ENCODE peak calls at places on chromosomes 12 and 14, in five cellular contexts. N, H, Z, S and G are unnamed samples.

GRCh38 chr14:31934767-31935266 is 142.3 kb upstream of the ARHGAP5 start:
- DNase-seq in S (no peak), H (no peak), Z (peak), N (peak), G (no peak)

GRCh38 chr14:91114079-91115065 is 499 bp downstream of the DGLUCY start:
- DNase-seq in S (peak), N (no peak), H (peak), Z (peak), G (no peak)

GRCh38 chr12:43848786-43849185 is 12.9 kb downstream of the TMEM117 start:
- DNase-seq in S (no peak), N (no peak), Z (no peak), H (no peak), G (no peak)

GRCh38 chr12:64992641-64993040 is 128.5 kb downstream of the WIF1 start:
- DNase-seq in H (no peak), Z (no peak), S (no peak), N (no peak), G (no peak)

GRCh38 chr14:32512813-32513212 is 183.7 kb downstream of the AKAP6 start:
- DNase-seq in H (no peak), Z (no peak), S (no peak), N (no peak), G (no peak)

GRCh38 chr12:96045566-96045965 is 10.2 kb upstream of the LTA4H start:
- DNase-seq in Z (no peak), S (no peak), H (no peak), N (no peak), G (no peak)

GRCh38 chr14:41549821-41550597 is 56.7 kb upstream of the LRFN5 start:
- DNase-seq in S (no peak), N (no peak), H (no peak), Z (no peak), G (no peak)

GRCh38 chr14:60274448-60274847 is 25.4 kb downstream of the PPM1A start:
- DNase-seq in H (no peak), Z (no peak), S (no peak), N (no peak), G (no peak)

GRCh38 chr12:109259545-109259895 is 49.6 kb downstream of the FOXN4 start:
- DNase-seq in N (no peak), S (no peak), Z (no peak), H (no peak), G (no peak)

GRCh38 chr12:124165695-124166094 is 129.2 kb upstream of the RFLNA start:
- DNase-seq in Z (no peak), H (no peak), S (no peak), N (no peak), G (no peak)

GRCh38 chr12:11653215-11653753 is 3.8 kb downstream of the ETV6 start:
- DNase-seq in Z (no peak), N (no peak), S (no peak), H (peak), G (no peak)

GRCh38 chr12:2301531-2302461 is 249.0 kb downstream of the CACNA1C start:
- DNase-seq in N (no peak), Z (no peak), S (no peak), H (no peak), G (peak)

GRCh38 chr12:5716221-5716620 is 228.8 kb downstream of the ANO2 start:
- DNase-seq in H (no peak), N (peak), S (no peak), Z (no peak), G (no peak)

GRCh38 chr14:67551123-67551522 is 18.0 kb downstream of the PLEKHH1 start:
- DNase-seq in S (no peak), H (no peak), N (no peak), Z (no peak), G (no peak)

GRCh38 chr14:21070083-21070609 is at the start of gene ARHGEF40:
- DNase-seq in Z (peak), H (no peak), S (peak), N (no peak), G (no peak)

GRCh38 chr14:96125536-96125935 is 79.1 kb upstream of the BDKRB2 start:
- DNase-seq in Z (no peak), H (no peak), N (no peak), S (no peak), G (no peak)

GRCh38 chr12:110046451-110047187 is 1.7 kb downstream of the C12orf76 start:
- DNase-seq in Z (no peak), N (no peak), H (no peak), S (no peak), G (no peak)

DNA sequence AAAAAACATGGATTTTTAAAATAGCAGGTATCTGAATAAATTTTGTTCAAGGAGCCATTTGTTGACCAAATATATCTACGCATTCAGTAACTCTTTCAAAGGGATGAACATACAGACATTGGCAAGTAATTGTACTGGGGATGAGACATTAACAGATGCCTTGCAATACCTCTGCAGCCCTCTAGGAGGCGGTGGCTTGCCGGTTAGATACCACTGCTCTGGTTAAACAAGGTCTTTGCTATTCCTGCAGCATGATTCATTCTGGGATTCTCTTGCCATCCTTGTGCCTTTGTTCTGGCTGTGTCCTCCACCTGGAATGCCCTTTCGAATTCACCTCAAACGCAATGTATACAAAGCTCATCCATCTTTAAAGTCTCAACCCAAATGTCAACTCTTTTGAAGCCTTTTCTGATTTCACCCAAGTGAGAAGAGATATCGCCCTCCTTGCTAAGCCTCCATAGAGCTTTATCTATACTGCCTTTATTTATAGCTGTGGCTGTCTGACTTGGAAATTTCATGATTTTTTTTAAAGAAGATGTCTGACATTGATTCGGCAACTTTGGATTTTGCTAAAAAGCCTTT is 131.0 kb upstream of the SRRM4 start:
- DNase-seq in Z (peak), H (no peak), S (no peak), N (no peak), G (no peak)
- TF ChIP-seq CTCF in Z (peak), H (no peak), S (peak), N (peak), G (peak)

DNA sequence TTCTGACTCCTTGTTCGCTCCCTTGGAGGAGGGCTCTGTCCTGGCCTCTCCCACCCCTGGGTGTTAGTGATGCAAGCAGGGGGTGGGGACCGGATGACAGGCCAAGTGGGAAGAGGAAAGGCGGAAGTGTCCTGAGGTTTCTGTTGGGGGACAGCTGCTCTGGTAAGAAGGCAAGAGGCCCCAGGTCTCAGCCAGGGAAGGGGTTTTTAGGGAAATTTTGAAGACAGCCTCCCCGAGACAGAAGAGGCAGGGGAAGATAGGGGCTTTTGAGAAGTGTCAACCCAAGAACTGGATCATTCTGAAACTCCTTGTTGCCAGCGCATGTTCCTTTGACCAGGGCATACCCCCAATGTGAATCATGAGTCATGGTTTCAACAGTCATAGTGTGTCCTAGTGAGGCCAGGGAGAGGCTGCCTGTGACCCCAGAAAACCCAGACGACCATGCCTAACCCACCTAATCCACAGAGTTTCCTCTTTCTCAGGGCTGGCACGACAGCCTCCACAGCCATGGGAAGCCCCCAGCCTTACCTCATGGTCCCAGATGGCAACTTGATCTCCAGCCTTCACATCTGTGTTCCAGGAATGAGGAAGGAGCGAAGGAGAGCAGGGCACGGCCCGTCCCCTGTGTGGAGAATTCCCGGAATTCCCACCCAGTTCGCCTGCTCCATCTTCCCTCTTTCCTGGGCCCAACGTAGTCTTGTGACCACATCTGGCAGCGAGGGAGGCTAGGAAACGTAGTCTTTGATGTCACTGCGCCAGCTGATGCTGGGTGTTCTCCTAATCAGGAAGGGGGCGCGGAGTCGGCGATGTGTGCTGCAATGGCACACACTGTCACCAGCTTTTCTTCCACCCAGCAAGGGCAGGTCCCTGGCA is 4.9 kb upstream of the GPR132 start:
- DNase-seq in Z (no peak), S (no peak), N (no peak), H (no peak), G (no peak)
- TF ChIP-seq CTCF in Z (no peak), S (no peak), N (no peak), H (no peak), G (no peak)

DNA sequence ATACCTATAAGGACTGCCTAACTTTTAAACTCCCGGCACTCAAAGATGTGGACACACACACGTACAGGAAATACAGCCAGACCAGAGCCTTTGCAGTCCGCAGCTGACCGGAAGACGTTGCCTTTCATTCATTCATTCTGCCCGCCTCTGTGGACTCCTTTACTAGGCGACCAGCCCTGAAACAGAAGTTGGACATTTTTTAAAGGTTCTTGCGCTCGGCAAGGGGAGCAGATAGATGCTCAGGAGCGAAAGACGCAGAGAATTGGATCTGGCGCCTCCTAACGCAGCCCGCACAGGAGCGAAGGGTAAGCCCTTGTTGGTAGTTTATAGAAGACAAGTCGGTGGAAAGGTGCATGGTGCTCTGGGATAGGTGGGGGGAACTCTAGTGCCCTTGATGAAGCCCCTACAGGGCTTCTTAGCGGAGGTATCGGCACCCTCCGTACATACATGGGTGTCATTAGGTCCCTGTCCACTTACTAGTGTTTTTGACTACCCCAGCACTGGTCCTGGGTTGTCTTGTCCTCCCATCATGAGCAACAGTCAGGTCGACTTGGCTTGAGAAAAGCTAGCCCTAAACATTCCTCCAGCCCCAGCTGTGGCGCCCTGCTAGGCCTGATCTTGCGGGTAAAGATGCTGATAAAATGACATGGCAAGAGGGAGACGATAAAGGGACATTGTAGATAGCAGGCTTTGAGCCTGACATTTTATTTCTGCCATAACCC is at the start of gene KDM2B:
- DNase-seq in Z (no peak), S (no peak), H (no peak), N (no peak), G (no peak)
- TF ChIP-seq CTCF in Z (no peak), S (no peak), H (no peak), N (no peak), G (no peak)

GRCh38 chr14:52730708-52731111 is 744 bp downstream of the STYX start:
- DNase-seq in H (no peak), Z (peak), N (no peak), S (no peak), G (no peak)

GRCh38 chr14:52733824-52734223 is 3.9 kb downstream of the STYX start:
- DNase-seq in Z (no peak), S (no peak), H (no peak), N (no peak), G (no peak)

GRCh38 chr14:52729585-52729924 is 411 bp upstream of the STYX start:
- DNase-seq in Z (no peak), S (no peak), N (no peak), H (no peak), G (no peak)

GRCh38 chr14:52724360-52724644 is 5.7 kb upstream of the STYX start:
- DNase-seq in Z (no peak), N (no peak), S (no peak), H (no peak), G (no peak)

GRCh38 chr14:52729925-52730707 is at the start of gene STYX:
- DNase-seq in S (peak), N (peak), H (peak), Z (peak), G (peak)
- TF ChIP-seq CTCF in S (no peak), N (no peak), H (no peak), Z (no peak), G (peak)

GRCh38 chr12:52561880-52562449 is 9.0 kb upstream of the KRT71 start:
- DNase-seq in Z (no peak), N (no peak), S (no peak), H (no peak), G (no peak)
- TF ChIP-seq CTCF in Z (peak), N (peak), S (no peak), H (no peak), G (peak)

DNA sequence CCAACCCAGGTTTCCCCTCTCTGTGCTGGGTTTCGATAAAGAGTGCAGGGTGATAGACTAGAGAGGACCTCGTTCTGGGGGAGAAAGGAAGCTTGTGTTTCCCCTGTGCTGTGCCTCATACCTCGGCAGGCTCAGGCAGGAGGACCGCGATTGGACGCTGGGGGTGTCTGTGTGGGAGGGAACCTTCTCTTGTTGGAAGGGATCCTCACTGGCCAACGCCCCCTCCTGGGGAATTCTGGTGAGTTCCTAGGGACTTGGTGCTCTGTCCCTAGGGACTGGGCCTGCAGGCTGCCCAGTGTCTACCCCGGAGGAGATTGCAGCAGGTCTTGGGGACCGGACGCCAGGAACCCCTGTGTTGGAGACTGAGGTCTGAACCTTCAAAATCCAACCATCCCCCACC is 157.4 kb upstream of the PRMT8 start:
- DNase-seq in S (no peak), Z (peak), H (no peak), N (no peak), G (no peak)
- TF ChIP-seq CTCF in S (no peak), Z (no peak), H (no peak), N (no peak), G (no peak)

GRCh38 chr12:122860052-122860853 is 25.0 kb downstream of the HIP1R start:
- DNase-seq in S (peak), N (no peak), Z (peak), H (peak), G (no peak)
- TF ChIP-seq CTCF in S (peak), N (peak), Z (peak), H (peak), G (peak)

DNA sequence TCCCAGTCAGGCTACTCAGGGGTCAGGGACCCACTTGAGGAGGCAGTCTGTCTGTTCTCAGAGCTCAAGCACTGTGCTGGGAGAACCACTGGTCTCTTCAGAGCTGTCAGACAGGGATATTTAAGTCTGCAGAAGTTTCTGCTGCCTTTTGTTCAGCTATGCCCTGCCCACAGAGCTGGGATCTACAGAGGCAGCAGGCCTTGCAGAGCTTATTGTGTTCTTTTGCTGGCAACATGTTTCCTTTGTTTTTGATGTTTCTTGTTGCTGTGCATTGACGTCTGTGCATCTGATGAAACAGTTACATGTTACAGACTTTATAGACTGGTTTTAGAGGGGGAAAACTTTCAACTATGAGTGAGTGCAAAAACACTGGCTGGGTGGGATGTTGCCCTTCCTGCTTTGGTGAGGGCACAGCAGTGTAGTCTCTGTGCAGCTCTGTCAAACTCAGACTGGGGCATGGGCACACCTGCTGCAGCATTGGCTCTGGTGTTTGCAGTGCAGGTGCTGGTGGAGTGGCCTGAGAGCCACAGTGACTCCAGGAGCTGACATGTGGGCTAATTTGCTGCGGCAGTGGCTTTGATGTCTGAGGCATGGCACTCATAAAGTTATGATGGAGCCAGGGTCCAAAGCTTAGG is 26.8 kb downstream of the CLEC6A start:
- DNase-seq in S (no peak), Z (no peak), H (no peak), N (no peak), G (no peak)
- TF ChIP-seq CTCF in S (no peak), Z (no peak), H (no peak), N (no peak), G (no peak)

DNA sequence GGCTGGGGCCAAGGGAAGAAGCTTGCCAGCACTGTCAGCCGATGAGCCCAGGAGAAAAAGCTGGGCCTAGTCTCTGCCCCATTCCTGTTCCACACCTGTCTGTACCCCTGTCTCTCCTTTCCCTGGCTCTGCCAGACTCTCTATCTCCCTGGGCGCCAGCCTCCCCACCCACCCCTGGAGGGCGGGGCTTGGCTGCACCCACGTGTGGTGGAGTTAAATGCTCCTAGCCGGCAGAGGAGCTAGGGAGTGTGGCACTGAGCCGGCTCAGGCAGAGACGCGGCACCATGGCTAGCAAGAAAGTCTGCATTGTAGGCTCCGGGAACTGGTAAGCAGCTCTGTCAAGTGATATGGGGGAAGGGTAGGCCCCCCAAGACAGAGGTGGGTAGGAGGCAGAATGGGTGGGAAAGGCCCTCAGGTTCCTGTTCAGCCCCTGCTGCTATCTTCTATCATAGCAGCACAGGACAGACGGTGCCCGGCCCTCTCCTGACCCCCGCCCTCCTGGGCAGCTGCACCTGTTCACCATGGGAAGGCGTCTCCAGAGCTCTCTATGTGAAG is at the start of gene GPD1:
- DNase-seq in H (no peak), Z (peak), S (peak), N (no peak), G (no peak)
- TF ChIP-seq CTCF in H (no peak), Z (peak), S (no peak), N (no peak), G (no peak)

GRCh38 chr12:9509464-9510166 is 98.1 kb downstream of the KLRB1 start:
- DNase-seq in Z (peak), H (no peak), N (no peak), S (no peak), G (peak)
- TF ChIP-seq CTCF in Z (no peak), H (no peak), N (no peak), S (no peak), G (no peak)